ENCODE peak calls at places on chromosomes 3 and 15, in eight cellular contexts. K is RWPE2, L is fibroblast of lung, B is WTC11, Q is omental fat pad, R is kidney, V is BE2C, N is glutamatergic neuron. O is an unnamed sample.

GRCh38 chr3:156226676-156227420 is 106.5 kb downstream of the KCNAB1 start:
- DNase-seq in B (no peak), N (no peak), Q (no peak), R (no peak), K (no peak), V (no peak), L (no peak), O (no peak)

GRCh38 chr3:101303089-101303731 is 17.2 kb downstream of the IMPG2 start:
- DNase-seq in B (no peak), R (no peak), Q (no peak), K (no peak), V (no peak), N (no peak), L (peak), O (no peak)

GRCh38 chr15:92343869-92344643 is 49.6 kb upstream of the ST8SIA2 start:
- DNase-seq in R (no peak), V (no peak), K (no peak), Q (no peak), L (no peak), B (peak), N (no peak), O (no peak)

GRCh38 chr15:67506775-67507747 is 13.9 kb upstream of the C15orf61 start:
- DNase-seq in L (no peak), N (no peak), Q (no peak), R (no peak), B (no peak), K (no peak), V (no peak), O (no peak)

GRCh38 chr3:113287111-113287817 is 75.9 kb downstream of the BOC start:
- DNase-seq in K (no peak), R (no peak), L (peak), B (no peak), Q (no peak), N (no peak), V (no peak), O (no peak)

GRCh38 chr3:38653685-38654537 is 4.4 kb upstream of the SCN5A start:
- DNase-seq in N (no peak), V (no peak), R (no peak), K (no peak), Q (no peak), B (no peak), L (no peak), O (no peak)

GRCh38 chr3:153462550-153462949 is 300.5 kb downstream of the RAP2B start:
- DNase-seq in Q (no peak), L (no peak), K (no peak), R (no peak), B (no peak), V (no peak), N (no peak), O (no peak)

GRCh38 chr3:181715601-181716340 is 4.0 kb downstream of the SOX2 start:
- DNase-seq in K (no peak), B (no peak), R (no peak), L (peak), Q (no peak), N (no peak), V (no peak), O (no peak)

GRCh38 chr15:28100516-28101195 is 1.5 kb upstream of the OCA2 start:
- DNase-seq in B (no peak), L (no peak), R (no peak), V (no peak), K (no peak), N (no peak), Q (no peak), O (no peak)

GRCh38 chr3:114714237-114714636 is 420.4 kb downstream of the TIGIT start:
- DNase-seq in K (no peak), N (no peak), Q (no peak), V (no peak), L (no peak), R (no peak), B (no peak), O (no peak)

GRCh38 chr3:193816656-193817311 is 223.8 kb downstream of the OPA1 start:
- DNase-seq in V (peak), R (peak), N (peak), Q (no peak), B (peak), K (no peak), L (peak), O (peak)

GRCh38 chr3:119517112-119517511 is 18.8 kb downstream of the TIMMDC1 start:
- DNase-seq in K (no peak), R (no peak), V (no peak), N (no peak), Q (no peak), B (no peak), L (no peak), O (no peak)

GRCh38 chr15:45326280-45326679 is 52.1 kb downstream of the GATM start:
- DNase-seq in N (no peak), B (peak), V (no peak), L (no peak), Q (no peak), R (no peak), K (no peak), O (no peak)

GRCh38 chr3:43910750-43911149 is 220.0 kb downstream of the ABHD5 start:
- DNase-seq in B (no peak), V (no peak), L (no peak), Q (no peak), K (no peak), N (no peak), R (no peak), O (no peak)

GRCh38 chr3:108468577-108468976 is 41.8 kb downstream of the MYH15 start:
- DNase-seq in L (no peak), K (no peak), Q (no peak), V (no peak), B (no peak), N (no peak), R (no peak), O (no peak)

GRCh38 chr3:152797751-152798432 is 37.0 kb upstream of the P2RY1 start:
- DNase-seq in L (no peak), V (no peak), N (no peak), R (no peak), B (no peak), Q (no peak), K (no peak), O (no peak)

GRCh38 chr15:42059661-42060476 is 34.5 kb downstream of the PLA2G4D start:
- DNase-seq in Q (peak), N (peak), L (peak), B (peak), V (peak), R (peak), K (no peak), O (no peak)

GRCh38 chr15:63052961-63053698 is 10.6 kb downstream of the TPM1 start:
- DNase-seq in B (no peak), N (no peak), V (peak), Q (no peak), R (peak), K (no peak), L (peak), O (no peak)

GRCh38 chr3:42690191-42690590 is 4.9 kb downstream of the KLHL40 start:
- DNase-seq in R (no peak), K (no peak), Q (no peak), B (no peak), N (no peak), V (no peak), L (no peak), O (no peak)

GRCh38 chr3:44208086-44208485 is 33.6 kb upstream of the TOPAZ1 start:
- DNase-seq in Q (no peak), L (peak), V (no peak), B (no peak), R (no peak), N (no peak), K (no peak), O (no peak)

GRCh38 chr3:1960506-1960905 is 138.2 kb upstream of the CNTN4 start:
- DNase-seq in V (no peak), L (no peak), K (no peak), R (no peak), B (no peak), N (no peak), Q (no peak), O (no peak)

GRCh38 chr3:154050766-154051165 is 70.4 kb upstream of the ARHGEF26 start:
- DNase-seq in R (no peak), V (no peak), K (no peak), N (no peak), L (peak), B (no peak), Q (no peak), O (no peak)

GRCh38 chr15:99096894-99097426 is 7.9 kb upstream of the SYNM start:
- DNase-seq in R (no peak), K (no peak), L (no peak), N (no peak), B (no peak), V (no peak), Q (no peak), O (no peak)

GRCh38 chr15:68205949-68206539 is 912 bp upstream of the CALML4 start:
- DNase-seq in L (no peak), N (no peak), R (no peak), K (peak), V (no peak), B (peak), Q (peak), O (no peak)

GRCh38 chr3:120449701-120450216 is 1.0 kb downstream of the FSTL1 start:
- DNase-seq in R (no peak), V (no peak), Q (no peak), B (no peak), K (no peak), N (no peak), L (peak), O (no peak)

GRCh38 chr3:15361494-15362214 is 29.3 kb upstream of the SH3BP5 start:
- DNase-seq in K (no peak), V (peak), N (peak), B (peak), R (no peak), Q (no peak), L (peak), O (no peak)

GRCh38 chr3:161348791-161349400 is 22.4 kb downstream of the SPTSSB start:
- DNase-seq in Q (no peak), L (peak), N (no peak), V (no peak), R (no peak), K (no peak), B (no peak), O (no peak)

GRCh38 chr3:45664558-45664957 is 24.6 kb upstream of the SACM1L start:
- DNase-seq in N (no peak), B (no peak), Q (no peak), L (no peak), K (no peak), R (no peak), V (no peak), O (no peak)

GRCh38 chr3:104198136-104198535 is 1168.6 kb upstream of the ALCAM start:
- DNase-seq in R (no peak), L (peak), N (no peak), K (no peak), Q (no peak), B (no peak), V (no peak), O (no peak)

GRCh38 chr3:35537265-35537664 is 102.1 kb upstream of the ARPP21 start:
- DNase-seq in V (no peak), K (no peak), R (no peak), Q (no peak), L (no peak), N (no peak), B (no peak), O (no peak)

GRCh38 chr15:92631721-92632120 is 23.9 kb downstream of the FAM174B start:
- DNase-seq in V (no peak), R (no peak), L (no peak), N (no peak), B (no peak), Q (no peak), K (peak), O (no peak)

GRCh38 chr3:194326192-194327029 is 24.7 kb downstream of the CPN2 start:
- DNase-seq in L (peak), Q (no peak), R (no peak), V (no peak), B (no peak), K (peak), N (no peak), O (no peak)

GRCh38 chr15:62624541-62625399 is 417.8 kb upstream of the TPM1 start:
- DNase-seq in R (no peak), K (no peak), L (peak), Q (no peak), B (no peak), N (no peak), V (no peak), O (no peak)

GRCh38 chr15:80289558-80290277 is 37.7 kb upstream of the CTXND1 start:
- DNase-seq in R (no peak), K (no peak), B (no peak), N (no peak), V (no peak), L (no peak), Q (no peak), O (no peak)

GRCh38 chr15:70617076-70617910 is 146.1 kb downstream of the UACA start:
- DNase-seq in Q (no peak), N (no peak), R (no peak), B (no peak), L (peak), V (no peak), K (no peak), O (no peak)
- TF ChIP-seq CTCF in Q (no peak), N (no peak), R (no peak), B (no peak), L (no peak), V (no peak), K (no peak), O (no peak)

DNA sequence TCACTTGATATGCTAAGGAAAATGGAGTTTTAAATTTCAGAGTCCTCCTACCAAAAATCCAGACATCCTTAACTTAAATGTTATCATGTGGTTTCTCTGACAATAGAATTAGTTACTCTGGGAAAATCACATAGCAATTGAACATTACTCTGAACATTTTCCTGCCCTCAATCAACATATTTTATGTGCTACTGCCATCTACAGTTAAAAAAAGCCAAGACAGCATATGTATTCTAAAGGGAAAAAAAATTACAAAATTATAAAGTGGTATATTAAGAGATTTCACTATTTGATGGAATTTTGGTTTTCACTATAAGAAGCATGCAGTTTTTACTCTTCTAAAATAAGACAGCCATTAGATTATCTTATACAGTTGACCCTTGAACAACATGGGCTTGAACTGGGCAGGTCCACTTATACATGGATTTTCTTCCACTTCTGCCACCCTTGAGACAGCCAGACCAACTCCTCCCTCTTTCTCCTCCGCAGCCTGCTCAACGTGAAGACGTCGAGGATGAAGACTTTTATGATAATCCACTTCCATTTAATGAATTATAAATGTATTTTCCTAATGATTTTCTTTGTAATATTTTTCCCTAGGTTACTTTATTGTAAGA is 122.3 kb downstream of the ATP1B3 start:
- DNase-seq in V (no peak), Q (no peak), N (no peak), K (no peak), B (no peak), R (no peak), L (peak), O (no peak)
- TF ChIP-seq CTCF in V (peak), Q (no peak), N (no peak), K (peak), B (no peak), R (peak), L (peak), O (no peak)

GRCh38 chr3:191238321-191238817 is 39.3 kb downstream of the OSTN start:
- DNase-seq in K (no peak), V (no peak), L (peak), B (no peak), R (no peak), N (no peak), Q (no peak), O (no peak)

GRCh38 chr3:191246628-191247027 is 47.6 kb downstream of the OSTN start:
- DNase-seq in B (no peak), V (no peak), K (no peak), R (no peak), N (no peak), L (peak), Q (no peak), O (no peak)

GRCh38 chr3:191239439-191240035 is 40.5 kb downstream of the OSTN start:
- DNase-seq in Q (no peak), R (no peak), V (no peak), N (no peak), L (peak), B (no peak), K (no peak), O (no peak)

GRCh38 chr3:191240432-191240831 is 41.4 kb downstream of the OSTN start:
- DNase-seq in B (no peak), Q (no peak), V (no peak), K (no peak), N (peak), R (no peak), L (no peak), O (no peak)

DNA sequence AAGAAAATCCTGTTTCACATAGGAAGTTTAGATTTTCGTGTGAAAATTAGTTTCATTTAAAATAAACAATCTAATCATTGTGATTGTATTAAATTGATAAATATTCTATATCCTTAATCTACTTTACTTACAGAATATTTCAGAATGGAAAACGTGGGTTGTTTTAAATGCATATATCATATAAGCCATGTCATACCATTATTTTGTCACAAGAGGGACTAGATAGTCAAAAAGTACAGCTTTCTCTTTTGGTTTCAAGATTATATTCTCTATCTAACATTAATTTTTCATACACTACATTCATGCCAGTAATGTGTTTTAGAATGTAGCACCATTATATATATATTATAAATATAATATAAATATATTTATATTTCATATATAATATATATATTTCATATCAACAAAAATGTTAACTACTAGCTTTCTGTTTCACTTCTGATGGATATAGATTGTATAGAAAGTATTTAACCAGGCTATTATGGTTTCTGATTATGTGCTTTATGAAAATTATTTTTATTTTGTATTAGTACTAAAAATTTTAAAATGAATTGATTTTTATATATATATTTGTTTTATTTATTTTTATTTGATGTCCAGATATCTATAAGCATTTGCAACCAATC is 45.3 kb downstream of the OSTN start:
- DNase-seq in R (no peak), L (no peak), N (no peak), V (no peak), K (no peak), Q (no peak), B (no peak), O (no peak)
- TF ChIP-seq CTCF in R (peak), L (peak), N (peak), V (peak), K (peak), Q (no peak), B (peak), O (peak)

GRCh38 chr15:77607111-77607893 is 25.4 kb downstream of the LINGO1 start:
- DNase-seq in L (peak), K (no peak), R (peak), Q (no peak), V (peak), B (no peak), N (peak), O (no peak)
- TF ChIP-seq CTCF in L (no peak), K (no peak), R (no peak), Q (no peak), V (peak), B (no peak), N (no peak), O (no peak)

GRCh38 chr3:188267790-188268333 is 113.9 kb downstream of the LPP start:
- DNase-seq in R (no peak), L (no peak), K (no peak), Q (no peak), N (no peak), B (no peak), V (no peak), O (no peak)
- TF ChIP-seq CTCF in R (no peak), L (no peak), K (no peak), Q (no peak), N (no peak), B (no peak), V (no peak), O (no peak)

GRCh38 chr3:67605377-67605776 is 49.0 kb downstream of the SUCLG2 start:
- DNase-seq in Q (no peak), N (no peak), V (no peak), K (no peak), R (no peak), B (no peak), L (peak), O (no peak)
- TF ChIP-seq CTCF in Q (no peak), N (no peak), V (no peak), K (peak), R (no peak), B (no peak), L (peak), O (no peak)

O was measured in mesothelial cell of epicardium.